ENCODE peak calls at places on chromosomes 5 and 9, in nine cellular contexts. I is A549, G is IMR-90, H is esophagus squamous epithelium, E is heart left ventricle, M is body of pancreas, T is NB4, F is GM12892, Q is stomach. J is an unnamed sample.

GRCh38 chr5:129001831-129002626 is 36.7 kb downstream of the SLC27A6 start:
- DNase-seq in H (no peak), T (no peak), E (no peak), Q (no peak), M (no peak), I (no peak), G (no peak), F (no peak), J (no peak)

GRCh38 chr9:109310486-109310901 is 10.4 kb downstream of the EPB41L4B start:
- DNase-seq in E (no peak), T (no peak), F (no peak), M (no peak), I (no peak), H (no peak), Q (no peak), G (peak), J (no peak)

GRCh38 chr9:130120207-130120587 is 52.0 kb upstream of the NCS1 start:
- DNase-seq in H (no peak), E (no peak), M (no peak), G (no peak), I (no peak), Q (no peak), F (no peak), T (no peak), J (no peak)

GRCh38 chr9:135343733-135344522 is 135.7 kb upstream of the PPP1R26 start:
- DNase-seq in F (peak), E (peak), M (peak), G (peak), I (peak), H (no peak), Q (peak), T (peak), J (peak)

GRCh38 chr9:133202688-133203453 is 6.2 kb downstream of the OBP2B start:
- DNase-seq in T (no peak), E (no peak), M (no peak), Q (peak), I (no peak), F (no peak), H (no peak), G (no peak), J (no peak)

GRCh38 chr5:107486489-107486888 is 184.2 kb downstream of the EFNA5 start:
- DNase-seq in M (no peak), T (peak), Q (no peak), G (peak), E (no peak), H (no peak), F (no peak), I (no peak), J (peak)

GRCh38 chr5:145499483-145499882 is 335.7 kb downstream of the PRELID2 start:
- DNase-seq in T (no peak), Q (no peak), I (no peak), F (no peak), E (no peak), H (no peak), M (no peak), G (peak), J (no peak)

GRCh38 chr5:125708583-125708982 is 714.6 kb upstream of the GRAMD2B start:
- DNase-seq in F (no peak), H (no peak), Q (no peak), I (no peak), M (no peak), E (no peak), T (no peak), G (no peak), J (no peak)

GRCh38 chr9:129720181-129720864 is 32.5 kb downstream of the PTGES start:
- DNase-seq in F (no peak), Q (no peak), I (peak), G (no peak), E (no peak), M (no peak), T (no peak), H (no peak), J (no peak)

GRCh38 chr5:170159101-170159698 is 53.5 kb downstream of the FOXI1 start:
- DNase-seq in M (no peak), H (no peak), T (no peak), I (peak), G (peak), F (no peak), E (no peak), Q (no peak), J (peak)

GRCh38 chr9:130239363-130239695 is 26.2 kb upstream of the HMCN2 start:
- DNase-seq in G (no peak), T (no peak), H (no peak), Q (no peak), M (no peak), F (no peak), E (no peak), I (no peak), J (no peak)

GRCh38 chr9:128026255-128027165 is 40.6 kb downstream of the NAIF1 start:
- DNase-seq in M (peak), Q (peak), E (no peak), F (peak), G (no peak), H (peak), I (no peak), T (peak), J (no peak)

GRCh38 chr5:115435065-115435775 is 109.4 kb downstream of the FEM1C start:
- DNase-seq in F (no peak), E (no peak), T (no peak), I (no peak), H (no peak), G (no peak), Q (no peak), M (no peak), J (no peak)

GRCh38 chr5:40615586-40616193 is 64.0 kb upstream of the PTGER4 start:
- DNase-seq in G (peak), I (no peak), Q (no peak), F (no peak), T (peak), H (no peak), M (no peak), E (no peak), J (no peak)

GRCh38 chr5:107853031-107853430 is 182.3 kb upstream of the EFNA5 start:
- DNase-seq in M (no peak), T (no peak), E (no peak), H (no peak), Q (no peak), I (no peak), G (no peak), F (no peak), J (no peak)

GRCh38 chr5:102778478-102778877 is 23.4 kb downstream of the PAM start:
- DNase-seq in M (no peak), T (no peak), F (no peak), Q (no peak), I (no peak), E (no peak), G (peak), H (no peak), J (no peak)

DNA sequence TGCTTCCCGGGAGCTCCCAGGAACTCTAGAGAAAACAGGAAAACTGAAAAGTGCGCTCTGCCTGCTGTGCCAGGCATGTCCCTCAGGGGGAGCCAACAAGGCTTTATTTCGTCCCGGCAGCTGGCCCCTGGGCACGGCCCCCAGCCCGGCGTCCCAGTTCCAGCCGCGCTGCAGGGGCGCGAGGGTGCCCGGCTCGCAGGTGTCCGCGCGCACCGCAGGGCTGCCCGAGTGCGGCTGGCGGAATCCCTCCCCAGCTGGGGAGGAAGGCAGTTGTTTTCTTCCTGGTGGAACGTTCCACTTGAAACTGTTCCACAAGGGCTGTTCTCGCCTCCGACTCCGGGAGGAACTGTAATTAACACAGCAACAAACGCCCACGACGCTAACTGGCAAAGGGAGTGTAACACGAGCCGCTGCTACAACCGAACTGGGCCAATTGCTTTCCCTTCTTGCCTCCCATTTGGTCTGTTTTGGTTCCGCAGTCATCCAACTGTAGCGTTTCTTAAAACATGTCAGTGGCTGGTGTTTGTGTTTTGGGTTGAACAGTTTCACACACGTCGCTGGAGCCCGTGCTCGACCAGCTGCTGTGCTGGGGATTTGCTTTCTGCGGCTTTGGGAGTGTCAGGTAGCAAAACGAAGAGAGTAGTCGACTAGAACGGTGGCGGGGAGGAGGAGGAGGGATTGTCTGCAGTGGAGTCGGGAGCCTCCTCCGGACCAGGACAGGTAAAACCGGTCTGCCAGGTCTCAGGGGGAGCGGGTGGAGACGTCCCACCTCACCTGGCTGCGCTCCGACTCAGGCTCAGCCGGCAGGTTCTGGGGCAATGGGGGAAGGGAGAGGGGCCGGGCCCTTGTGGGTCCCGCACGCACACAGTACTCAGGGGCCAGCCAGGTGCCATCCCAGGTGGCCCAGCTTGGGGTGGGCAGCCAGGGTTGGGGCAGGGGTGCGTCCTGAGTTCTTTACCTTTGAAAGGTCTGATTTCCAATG is 131.6 kb upstream of the NIPBL start:
- DNase-seq in G (peak), E (peak), M (peak), H (no peak), Q (peak), F (peak), I (peak), T (peak), J (peak)
- TF ChIP-seq POLR2A in G (no peak), E (no peak), M (peak), H (no peak), Q (no peak), F (no peak), I (no peak), T (no peak), J (no peak)

DNA sequence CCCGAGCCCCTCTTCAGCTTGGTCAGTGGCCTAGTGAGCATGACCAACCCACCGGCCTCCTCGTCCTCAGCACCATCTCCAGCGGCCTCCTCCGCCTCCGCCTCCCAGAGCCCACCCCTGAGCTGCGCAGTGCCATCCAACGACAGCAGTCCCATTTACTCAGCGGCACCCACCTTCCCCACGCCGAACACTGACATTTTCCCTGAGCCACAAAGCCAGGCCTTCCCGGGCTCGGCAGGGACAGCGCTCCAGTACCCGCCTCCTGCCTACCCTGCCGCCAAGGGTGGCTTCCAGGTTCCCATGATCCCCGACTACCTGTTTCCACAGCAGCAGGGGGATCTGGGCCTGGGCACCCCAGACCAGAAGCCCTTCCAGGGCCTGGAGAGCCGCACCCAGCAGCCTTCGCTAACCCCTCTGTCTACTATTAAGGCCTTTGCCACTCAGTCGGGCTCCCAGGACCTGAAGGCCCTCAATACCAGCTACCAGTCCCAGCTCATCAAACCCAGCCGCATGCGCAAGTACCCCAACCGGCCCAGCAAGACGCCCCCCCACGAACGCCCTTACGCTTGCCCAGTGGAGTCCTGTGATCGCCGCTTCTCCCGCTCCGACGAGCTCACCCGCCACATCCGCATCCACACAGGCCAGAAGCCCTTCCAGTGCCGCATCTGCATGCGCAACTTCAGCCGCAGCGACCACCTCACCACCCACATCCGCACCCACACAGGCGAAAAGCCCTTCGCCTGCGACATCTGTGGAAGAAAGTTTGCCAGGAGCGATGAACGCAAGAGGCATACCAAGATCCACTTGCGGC is 1.8 kb downstream of the EGR1 start:
- DNase-seq in T (no peak), F (no peak), H (no peak), E (no peak), Q (peak), M (peak), G (peak), I (no peak), J (no peak)
- TF ChIP-seq POLR2A in T (peak), F (peak), H (no peak), E (no peak), Q (no peak), M (peak), G (no peak), I (no peak), J (no peak)

DNA sequence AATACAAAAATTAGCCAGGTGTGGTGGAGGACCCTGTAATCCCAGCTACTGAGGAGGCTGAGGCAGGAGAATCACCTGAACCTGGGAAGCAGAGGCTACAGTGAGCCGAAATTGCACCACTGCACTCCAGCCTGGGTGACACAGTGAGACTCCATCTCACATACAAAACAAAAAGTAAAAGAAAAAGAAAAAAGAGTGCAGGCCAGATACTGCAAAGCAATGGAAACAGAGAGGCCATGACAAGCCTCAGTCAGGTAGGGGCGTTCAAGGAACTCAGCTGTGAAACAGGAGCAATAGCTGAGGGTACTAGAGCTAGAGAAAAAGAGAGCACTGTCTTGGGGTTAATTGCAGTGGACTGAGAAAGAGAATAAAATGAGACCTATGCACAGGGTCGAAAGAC is 56.2 kb downstream of the TIMD4 start:
- DNase-seq in F (no peak), E (no peak), Q (no peak), T (no peak), I (no peak), M (no peak), G (no peak), H (no peak), J (no peak)
- TF ChIP-seq POLR2A in F (no peak), E (no peak), Q (no peak), T (no peak), I (no peak), M (no peak), G (no peak), H (no peak), J (no peak)

DNA sequence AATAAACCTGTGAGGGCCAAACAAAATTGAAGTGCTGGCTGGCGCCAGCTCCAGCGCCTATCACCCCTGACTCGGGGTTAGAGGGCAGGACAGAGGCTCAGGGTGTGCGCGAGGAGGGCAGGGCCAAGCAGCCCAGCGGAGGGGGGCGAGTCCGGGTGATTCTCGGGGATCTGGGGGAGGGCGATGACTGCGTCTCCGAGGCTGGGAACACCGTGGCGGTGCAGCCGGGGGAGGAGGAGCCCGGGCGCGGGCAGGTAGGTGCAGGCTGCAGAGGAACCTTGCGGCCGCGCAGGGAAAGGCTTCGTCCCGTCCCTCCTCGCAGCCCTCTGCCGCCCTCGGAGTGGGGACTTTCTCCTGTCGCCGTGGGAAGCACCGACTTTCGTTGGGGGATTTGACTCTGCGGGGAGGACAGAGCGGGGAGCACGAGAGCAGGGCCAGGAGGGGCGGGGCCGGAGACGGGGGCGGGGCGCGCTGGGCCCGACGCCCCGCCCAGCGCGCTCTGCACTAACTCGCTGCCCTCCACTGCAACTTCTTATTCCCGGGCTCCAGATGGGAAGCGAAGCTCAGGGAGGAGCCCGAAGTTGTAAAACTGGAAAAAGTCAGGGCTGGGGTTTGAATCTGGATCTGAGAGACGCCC is 5.3 kb downstream of the RGS14 start:
- DNase-seq in I (peak), G (no peak), M (peak), T (peak), H (no peak), F (peak), Q (peak), E (peak), J (no peak)
- TF ChIP-seq POLR2A in I (no peak), G (no peak), M (peak), T (no peak), H (no peak), F (peak), Q (no peak), E (no peak), J (no peak)

DNA sequence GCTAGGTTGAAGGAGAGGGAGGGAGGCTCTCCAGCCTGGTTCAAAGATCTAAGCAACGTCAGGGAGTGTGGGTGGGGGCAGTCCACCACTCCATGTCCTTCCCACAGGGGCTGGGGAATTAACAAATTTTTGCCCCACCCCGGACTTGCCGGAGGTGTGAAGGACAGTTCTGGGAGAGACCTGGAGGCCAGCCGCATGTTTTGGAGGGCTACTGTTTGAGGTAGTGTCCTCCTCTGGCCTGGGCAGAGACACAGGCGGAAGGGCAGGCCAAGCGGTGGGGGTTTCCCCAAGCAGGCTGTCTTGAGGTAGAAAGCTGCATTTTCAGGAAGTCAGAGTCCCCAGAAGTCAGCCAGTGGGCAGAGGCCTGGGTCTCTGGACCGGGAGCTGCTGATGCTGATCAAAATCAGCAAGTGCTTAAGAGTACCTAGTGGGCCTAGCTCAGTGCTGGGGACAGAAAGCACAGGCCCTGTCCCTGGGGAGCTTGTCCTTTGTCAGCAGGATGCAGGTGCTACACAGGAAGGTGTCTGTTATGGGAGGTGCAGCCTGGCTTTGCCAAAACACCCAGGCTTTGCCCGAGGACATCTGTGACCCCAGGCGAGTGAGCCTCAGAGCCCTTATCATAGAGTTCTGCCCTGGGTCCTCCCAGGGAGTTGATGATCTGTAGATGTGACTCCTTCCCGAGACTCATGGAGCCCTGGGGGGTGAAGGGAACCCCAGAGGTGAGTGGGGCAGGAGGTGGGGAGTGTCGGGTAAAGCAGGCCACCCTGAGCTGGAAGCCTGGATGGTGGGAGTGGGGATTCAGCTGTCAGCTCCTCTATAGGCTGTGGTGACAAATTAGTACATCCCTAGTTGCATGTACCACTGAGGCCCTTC is 18.6 kb downstream of the JADE2 start:
- DNase-seq in Q (no peak), I (no peak), M (no peak), G (no peak), H (no peak), E (peak), F (peak), T (peak), J (no peak)
- TF ChIP-seq POLR2A in Q (no peak), I (no peak), M (no peak), G (no peak), H (no peak), E (no peak), F (peak), T (no peak), J (no peak)

GRCh38 chr9:35490155-35490909 is 421 bp downstream of the RUSC2 start:
- DNase-seq in Q (no peak), T (no peak), I (peak), H (no peak), G (no peak), M (peak), F (peak), E (peak), J (no peak)
- TF ChIP-seq POLR2A in Q (no peak), T (no peak), I (no peak), H (no peak), G (no peak), M (no peak), F (no peak), E (no peak), J (no peak)

DNA sequence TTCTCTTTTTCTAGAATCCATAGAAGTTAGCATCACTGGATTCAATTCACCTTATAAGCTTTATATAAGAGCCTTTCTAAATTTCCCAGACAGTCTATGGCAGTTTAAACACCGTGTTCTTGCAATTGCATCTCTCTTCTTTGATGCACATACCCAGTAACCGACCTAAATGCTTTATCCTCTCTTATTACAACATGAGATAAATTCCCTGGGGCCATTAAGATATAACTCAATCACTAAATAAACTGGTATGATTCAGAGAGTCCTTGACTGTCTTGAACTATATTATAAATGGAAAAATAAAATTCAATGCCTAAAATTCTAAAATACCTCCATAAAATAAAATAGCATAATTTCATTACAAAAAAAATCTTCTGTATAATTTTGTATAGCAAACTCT is 98.1 kb downstream of the DIRAS2 start:
- DNase-seq in F (no peak), T (no peak), I (no peak), H (no peak), G (no peak), Q (no peak), E (no peak), M (no peak), J (no peak)
- TF ChIP-seq POLR2A in F (no peak), T (no peak), I (no peak), H (no peak), G (no peak), Q (no peak), E (no peak), M (no peak), J (no peak)

J was measured in H54.